ENCODE peak calls at places on chromosome 19, in six cellular contexts. A is glutamatergic neuron; U is CD4-positive, alpha-beta T cell; C is kidney; O is endodermal cell; P is hepatocyte. V is an unnamed sample.

GRCh38 chr19:34480971-34481821 is at the start of gene WTIP:
- DNase-seq in A (peak), U (no peak), C (peak), O (peak), P (peak), V (no peak)

GRCh38 chr19:558770-559439 is 13.5 kb upstream of the BSG start:
- DNase-seq in A (no peak), U (no peak), C (peak), O (peak), P (no peak), V (no peak)

GRCh38 chr19:622666-623065 is 10.7 kb downstream of the POLRMT start:
- DNase-seq in A (no peak), U (no peak), C (no peak), O (no peak), P (no peak), V (no peak)

GRCh38 chr19:1416014-1416841 is 8.8 kb downstream of the DAZAP1 start:
- DNase-seq in A (no peak), U (no peak), C (no peak), O (no peak), P (no peak), V (no peak)

GRCh38 chr19:23384166-23384565 is 11.1 kb downstream of the ZNF91 start:
- DNase-seq in A (no peak), U (no peak), C (no peak), O (no peak), P (no peak), V (no peak)

GRCh38 chr19:18762125-18763023 is 28.7 kb downstream of the COMP start:
- DNase-seq in A (peak), U (no peak), C (peak), O (no peak), P (peak), V (no peak)

GRCh38 chr19:35392742-35393350 is 22.0 kb downstream of the GPR42 start:
- DNase-seq in A (no peak), U (no peak), C (no peak), O (peak), P (no peak), V (no peak)

GRCh38 chr19:13282486-13283065 is 132.4 kb downstream of the IER2 start:
- DNase-seq in A (no peak), U (no peak), C (peak), O (no peak), P (no peak), V (no peak)

GRCh38 chr19:55209430-55210119 is at the start of gene PTPRH:
- DNase-seq in A (no peak), U (no peak), C (peak), O (no peak), P (peak), V (no peak)

GRCh38 chr19:18379803-18380747 is 5.9 kb upstream of the GDF15 start:
- DNase-seq in A (no peak), U (no peak), C (peak), O (peak), P (peak), V (no peak)

GRCh38 chr19:33290082-33290815 is 12.1 kb downstream of the CEBPA start:
- DNase-seq in A (no peak), U (no peak), C (peak), O (no peak), P (no peak), V (no peak)

GRCh38 chr19:14434543-14435319 is 1.6 kb downstream of the PKN1 start:
- DNase-seq in A (no peak), U (no peak), C (peak), O (no peak), P (peak), V (no peak)

GRCh38 chr19:23343434-23344010 is 51.7 kb downstream of the ZNF91 start:
- DNase-seq in A (no peak), U (no peak), C (no peak), O (no peak), P (peak), V (no peak)

GRCh38 chr19:5302396-5302795 is 38.2 kb downstream of the PTPRS start:
- DNase-seq in A (no peak), U (no peak), C (no peak), O (no peak), P (no peak), V (no peak)

GRCh38 chr19:44684892-44685847 is 13.8 kb upstream of the CEACAM16 start:
- DNase-seq in A (no peak), U (no peak), C (no peak), O (peak), P (peak), V (peak)

GRCh38 chr19:36041831-36042230 is 9.2 kb upstream of the CLIP3 start:
- DNase-seq in A (no peak), U (no peak), C (no peak), O (no peak), P (peak), V (no peak)

GRCh38 chr19:2329528-2329927 is 1.0 kb downstream of the SPPL2B start:
- DNase-seq in A (no peak), U (no peak), C (peak), O (no peak), P (no peak), V (no peak)

GRCh38 chr19:13764821-13765394 is 586 bp downstream of the MRI1 start:
- DNase-seq in A (peak), U (no peak), C (peak), O (peak), P (peak), V (no peak)

GRCh38 chr19:50817941-50818858 is 5.4 kb downstream of the KLK1 start:
- DNase-seq in A (peak), U (no peak), C (no peak), O (peak), P (peak), V (no peak)

GRCh38 chr19:3125900-3126524 is 9.8 kb upstream of the GNA15 start:
- DNase-seq in A (peak), U (peak), C (no peak), O (peak), P (peak), V (no peak)

GRCh38 chr19:23203841-23204344 is 46.3 kb downstream of the ZNF724 start:
- DNase-seq in A (peak), U (no peak), C (no peak), O (peak), P (no peak), V (no peak)

GRCh38 chr19:23762548-23762883 is 3.8 kb upstream of the ZNF681 start:
- DNase-seq in A (no peak), U (no peak), C (no peak), O (no peak), P (no peak), V (no peak)

GRCh38 chr19:16945364-16945714 is 56.5 kb downstream of the F2RL3 start:
- DNase-seq in A (no peak), U (no peak), C (peak), O (no peak), P (no peak), V (no peak)

GRCh38 chr19:18526316-18526715 is 4.4 kb upstream of the ELL start:
- DNase-seq in A (no peak), U (no peak), C (no peak), O (no peak), P (no peak), V (no peak)

GRCh38 chr19:39263912-39264305 is 4.3 kb upstream of the IFNL2 start:
- DNase-seq in A (peak), U (no peak), C (no peak), O (peak), P (no peak), V (no peak)
- TF ChIP-seq CTCF in A (no peak), U (no peak), C (no peak), O (peak), P (no peak), V (no peak)

DNA sequence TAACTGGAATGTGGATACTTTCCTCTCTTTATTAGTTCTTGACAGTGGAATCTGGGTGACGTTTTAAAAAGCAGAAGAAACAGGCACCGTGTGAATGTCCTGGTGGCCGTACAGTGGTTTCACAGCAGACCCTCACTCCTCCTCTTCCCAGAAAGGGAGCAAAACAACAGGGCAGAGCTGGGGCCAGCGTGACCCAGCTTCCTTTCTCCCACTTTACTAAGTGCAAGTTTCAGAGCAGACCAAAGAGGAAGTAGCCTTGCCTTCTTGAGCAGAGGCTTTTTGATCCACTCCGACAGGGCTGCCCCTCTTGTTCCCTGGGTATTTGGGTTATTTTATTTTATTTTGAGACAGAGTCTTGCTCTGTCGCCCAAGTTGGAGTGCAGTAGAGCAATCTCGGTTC is 19.6 kb upstream of the C19orf33 start:
- DNase-seq in A (no peak), U (no peak), C (no peak), O (no peak), P (no peak), V (no peak)
- TF ChIP-seq CTCF in A (no peak), U (no peak), C (no peak), O (no peak), P (no peak), V (no peak)

GRCh38 chr19:58406818-58407657 is 1.4 kb upstream of the ZNF584 start:
- DNase-seq in A (no peak), U (no peak), C (no peak), O (peak), P (peak), V (no peak)
- TF ChIP-seq CTCF in A (peak), U (no peak), C (peak), O (peak), P (peak), V (peak)

GRCh38 chr19:38686530-38686888 is 39.1 kb downstream of the ACTN4 start:
- DNase-seq in A (no peak), U (peak), C (no peak), O (no peak), P (no peak), V (no peak)

GRCh38 chr19:38687837-38688378 is 40.5 kb downstream of the ACTN4 start:
- DNase-seq in A (no peak), U (no peak), C (no peak), O (no peak), P (no peak), V (no peak)

GRCh38 chr19:38684862-38685665 is 37.6 kb downstream of the ACTN4 start:
- DNase-seq in A (no peak), U (no peak), C (no peak), O (no peak), P (no peak), V (no peak)

GRCh38 chr19:38684078-38684861 is 36.8 kb downstream of the ACTN4 start:
- DNase-seq in A (no peak), U (no peak), C (peak), O (peak), P (peak), V (no peak)

GRCh38 chr19:38685666-38686529 is 38.4 kb downstream of the ACTN4 start:
- DNase-seq in A (no peak), U (no peak), C (no peak), O (peak), P (peak), V (no peak)
- TF ChIP-seq CTCF in A (peak), U (no peak), C (peak), O (peak), P (peak), V (peak)